ENCODE peak calls at places on chromosome 14, in ten cellular contexts. One of them, this sample, is unnamed.

GRCh38 chr14:99554757-99555531 is 49.1 kb downstream of the CCDC85C start:
- DNase-seq in endothelial cell: no peak
- DNase-seq in gastrocnemius medialis: no peak
- DNase-seq in heart right ventricle: no peak
- DNase-seq in Calu3: no peak
- DNase-seq in right atrium auricular region: no peak
- DNase-seq in neural crest cell: no peak
- DNase-seq in neural progenitor cell: no peak
- DNase-seq in HCT116: no peak
- DNase-seq in GM13977: no peak
- DNase-seq in this sample: no peak

GRCh38 chr14:74240794-74241610 is 1.8 kb downstream of the VSX2 start:
- DNase-seq in heart right ventricle: no peak
- DNase-seq in Calu3: peak
- DNase-seq in HCT116: no peak
- DNase-seq in neural crest cell: no peak
- DNase-seq in endothelial cell: peak
- DNase-seq in neural progenitor cell: peak
- DNase-seq in GM13977: peak
- DNase-seq in gastrocnemius medialis: no peak
- DNase-seq in right atrium auricular region: no peak
- DNase-seq in this sample: no peak

GRCh38 chr14:54129850-54130640 is 173.4 kb upstream of the BMP4 start:
- DNase-seq in HCT116: no peak
- DNase-seq in heart right ventricle: no peak
- DNase-seq in endothelial cell: no peak
- DNase-seq in gastrocnemius medialis: no peak
- DNase-seq in neural crest cell: no peak
- DNase-seq in Calu3: no peak
- DNase-seq in right atrium auricular region: no peak
- DNase-seq in neural progenitor cell: no peak
- DNase-seq in GM13977: no peak
- DNase-seq in this sample: no peak

GRCh38 chr14:74419086-74419485 is 6.9 kb downstream of the SYNDIG1L start:
- DNase-seq in right atrium auricular region: no peak
- DNase-seq in heart right ventricle: no peak
- DNase-seq in neural crest cell: no peak
- DNase-seq in neural progenitor cell: no peak
- DNase-seq in gastrocnemius medialis: no peak
- DNase-seq in endothelial cell: no peak
- DNase-seq in GM13977: no peak
- DNase-seq in HCT116: no peak
- DNase-seq in Calu3: no peak
- DNase-seq in this sample: no peak

GRCh38 chr14:95291859-95292542 is 27.7 kb downstream of the CLMN start:
- DNase-seq in neural crest cell: no peak
- DNase-seq in right atrium auricular region: peak
- DNase-seq in GM13977: no peak
- DNase-seq in neural progenitor cell: no peak
- DNase-seq in Calu3: peak
- DNase-seq in gastrocnemius medialis: peak
- DNase-seq in endothelial cell: no peak
- DNase-seq in heart right ventricle: peak
- DNase-seq in HCT116: peak
- DNase-seq in this sample: no peak

GRCh38 chr14:70642313-70643235 is 858 bp downstream of the TTC9 start:
- DNase-seq in neural progenitor cell: peak
- DNase-seq in heart right ventricle: no peak
- DNase-seq in neural crest cell: peak
- DNase-seq in endothelial cell: peak
- DNase-seq in HCT116: no peak
- DNase-seq in Calu3: peak
- DNase-seq in GM13977: peak
- DNase-seq in gastrocnemius medialis: no peak
- DNase-seq in right atrium auricular region: no peak
- DNase-seq in this sample: no peak

GRCh38 chr14:37618498-37619041 is 23.1 kb downstream of the TTC6 start:
- DNase-seq in Calu3: no peak
- DNase-seq in right atrium auricular region: no peak
- DNase-seq in neural progenitor cell: no peak
- DNase-seq in HCT116: no peak
- DNase-seq in endothelial cell: no peak
- DNase-seq in heart right ventricle: no peak
- DNase-seq in GM13977: no peak
- DNase-seq in gastrocnemius medialis: no peak
- DNase-seq in neural crest cell: no peak
- DNase-seq in this sample: no peak

GRCh38 chr14:35299708-35300107 is 7.5 kb downstream of the PSMA6 start:
- DNase-seq in heart right ventricle: no peak
- DNase-seq in neural crest cell: no peak
- DNase-seq in endothelial cell: no peak
- DNase-seq in GM13977: no peak
- DNase-seq in right atrium auricular region: no peak
- DNase-seq in HCT116: no peak
- DNase-seq in neural progenitor cell: no peak
- DNase-seq in Calu3: no peak
- DNase-seq in gastrocnemius medialis: no peak
- DNase-seq in this sample: no peak

GRCh38 chr14:77155083-77155482 is 13.5 kb upstream of the ZDHHC22 start:
- DNase-seq in neural progenitor cell: no peak
- DNase-seq in heart right ventricle: no peak
- DNase-seq in GM13977: no peak
- DNase-seq in right atrium auricular region: peak
- DNase-seq in Calu3: no peak
- DNase-seq in neural crest cell: no peak
- DNase-seq in gastrocnemius medialis: no peak
- DNase-seq in HCT116: no peak
- DNase-seq in endothelial cell: no peak
- DNase-seq in this sample: no peak

GRCh38 chr14:77154421-77154820 is 12.8 kb upstream of the ZDHHC22 start:
- DNase-seq in neural crest cell: no peak
- DNase-seq in HCT116: no peak
- DNase-seq in neural progenitor cell: no peak
- DNase-seq in endothelial cell: no peak
- DNase-seq in right atrium auricular region: peak
- DNase-seq in Calu3: no peak
- DNase-seq in GM13977: no peak
- DNase-seq in gastrocnemius medialis: no peak
- DNase-seq in heart right ventricle: no peak
- DNase-seq in this sample: no peak

GRCh38 chr14:77153802-77154201 is 12.2 kb upstream of the ZDHHC22 start:
- DNase-seq in neural crest cell: no peak
- DNase-seq in GM13977: no peak
- DNase-seq in Calu3: no peak
- DNase-seq in heart right ventricle: no peak
- DNase-seq in gastrocnemius medialis: no peak
- DNase-seq in endothelial cell: no peak
- DNase-seq in right atrium auricular region: no peak
- DNase-seq in neural progenitor cell: no peak
- DNase-seq in HCT116: no peak
- DNase-seq in this sample: no peak

GRCh38 chr14:77151245-77151644 is 9.7 kb upstream of the ZDHHC22 start:
- DNase-seq in neural progenitor cell: peak
- DNase-seq in Calu3: peak
- DNase-seq in right atrium auricular region: no peak
- DNase-seq in gastrocnemius medialis: no peak
- DNase-seq in HCT116: no peak
- DNase-seq in heart right ventricle: no peak
- DNase-seq in GM13977: no peak
- DNase-seq in endothelial cell: peak
- DNase-seq in neural crest cell: peak
- DNase-seq in this sample: no peak

DNA sequence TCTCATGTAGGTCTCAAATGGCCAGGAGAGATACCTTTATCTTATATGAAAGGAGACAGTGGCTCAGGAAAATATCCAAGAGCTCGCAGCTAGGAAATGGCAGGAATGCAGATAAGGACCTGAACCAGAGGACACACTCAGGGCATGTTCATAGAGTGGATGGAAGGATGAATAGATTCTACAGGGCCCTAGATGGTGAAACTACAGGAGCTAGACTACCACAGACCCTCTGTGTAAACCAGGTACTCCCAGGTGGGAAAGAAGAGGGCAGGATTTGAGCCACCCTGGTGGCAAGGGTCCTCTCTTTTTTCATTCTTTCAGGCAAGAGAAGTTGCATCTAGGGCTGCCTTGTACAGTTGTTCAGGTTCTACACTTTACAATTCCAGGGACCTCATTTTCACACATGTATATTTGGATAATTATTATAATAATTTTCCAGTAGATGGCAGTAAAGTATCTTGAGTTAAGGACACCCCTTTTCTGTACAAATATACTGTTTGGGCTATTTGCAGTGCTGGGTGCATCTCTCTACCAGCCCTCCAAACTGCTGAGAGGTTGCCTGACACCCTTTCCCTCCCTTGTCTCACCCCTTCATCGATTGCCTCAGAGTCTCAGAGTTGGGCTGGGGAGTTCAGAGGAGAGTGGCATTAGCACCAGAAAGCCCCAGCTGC is 10.5 kb upstream of the ZDHHC22 start:
- DNase-seq in neural progenitor cell: no peak
- DNase-seq in Calu3: no peak
- DNase-seq in HCT116: peak
- DNase-seq in neural crest cell: no peak
- DNase-seq in right atrium auricular region: no peak
- DNase-seq in gastrocnemius medialis: no peak
- DNase-seq in GM13977: peak
- DNase-seq in heart right ventricle: no peak
- DNase-seq in endothelial cell: no peak
- DNase-seq in this sample: no peak
- TF ChIP-seq CTCF in neural progenitor cell: peak
- TF ChIP-seq CTCF in Calu3: no peak
- TF ChIP-seq CTCF in HCT116: peak
- TF ChIP-seq CTCF in neural crest cell: no peak
- TF ChIP-seq CTCF in right atrium auricular region: no peak
- TF ChIP-seq CTCF in gastrocnemius medialis: no peak
- TF ChIP-seq CTCF in GM13977: peak
- TF ChIP-seq CTCF in heart right ventricle: peak
- TF ChIP-seq CTCF in endothelial cell: peak
- TF ChIP-seq CTCF in this sample: peak

GRCh38 chr14:93206793-93207467 is at the start of the genes GON7 and UBR7:
- DNase-seq in HCT116: peak
- DNase-seq in neural crest cell: peak
- DNase-seq in heart right ventricle: peak
- DNase-seq in right atrium auricular region: peak
- DNase-seq in Calu3: peak
- DNase-seq in endothelial cell: peak
- DNase-seq in GM13977: peak
- DNase-seq in gastrocnemius medialis: peak
- DNase-seq in neural progenitor cell: peak
- DNase-seq in this sample: peak
- TF ChIP-seq CTCF in HCT116: peak
- TF ChIP-seq CTCF in neural crest cell: no peak
- TF ChIP-seq CTCF in heart right ventricle: no peak
- TF ChIP-seq CTCF in right atrium auricular region: no peak
- TF ChIP-seq CTCF in Calu3: no peak
- TF ChIP-seq CTCF in endothelial cell: peak
- TF ChIP-seq CTCF in GM13977: peak
- TF ChIP-seq CTCF in gastrocnemius medialis: no peak
- TF ChIP-seq CTCF in neural progenitor cell: peak
- TF ChIP-seq CTCF in this sample: peak

GRCh38 chr14:67490201-67490600 is 1.7 kb upstream of the TMEM229B start:
- DNase-seq in heart right ventricle: no peak
- DNase-seq in endothelial cell: no peak
- DNase-seq in GM13977: no peak
- DNase-seq in HCT116: no peak
- DNase-seq in gastrocnemius medialis: no peak
- DNase-seq in Calu3: no peak
- DNase-seq in neural crest cell: no peak
- DNase-seq in right atrium auricular region: no peak
- DNase-seq in neural progenitor cell: no peak
- DNase-seq in this sample: no peak

GRCh38 chr14:67492538-67492937 is 4.0 kb upstream of the TMEM229B start:
- DNase-seq in neural crest cell: no peak
- DNase-seq in Calu3: no peak
- DNase-seq in endothelial cell: no peak
- DNase-seq in neural progenitor cell: no peak
- DNase-seq in right atrium auricular region: no peak
- DNase-seq in GM13977: no peak
- DNase-seq in heart right ventricle: no peak
- DNase-seq in HCT116: no peak
- DNase-seq in gastrocnemius medialis: no peak
- DNase-seq in this sample: no peak

GRCh38 chr14:67493092-67493717 is 4.7 kb upstream of the TMEM229B start:
- DNase-seq in neural progenitor cell: no peak
- DNase-seq in right atrium auricular region: no peak
- DNase-seq in GM13977: no peak
- DNase-seq in neural crest cell: no peak
- DNase-seq in heart right ventricle: no peak
- DNase-seq in Calu3: no peak
- DNase-seq in HCT116: no peak
- DNase-seq in gastrocnemius medialis: no peak
- DNase-seq in endothelial cell: no peak
- DNase-seq in this sample: no peak

GRCh38 chr14:67491741-67492504 is 3.4 kb upstream of the TMEM229B start:
- DNase-seq in neural progenitor cell: peak
- DNase-seq in endothelial cell: no peak
- DNase-seq in HCT116: no peak
- DNase-seq in GM13977: no peak
- DNase-seq in right atrium auricular region: no peak
- DNase-seq in neural crest cell: no peak
- DNase-seq in Calu3: no peak
- DNase-seq in heart right ventricle: peak
- DNase-seq in gastrocnemius medialis: no peak
- DNase-seq in this sample: no peak

GRCh38 chr14:67491285-67491684 is 2.8 kb upstream of the TMEM229B start:
- DNase-seq in HCT116: no peak
- DNase-seq in endothelial cell: no peak
- DNase-seq in Calu3: no peak
- DNase-seq in heart right ventricle: no peak
- DNase-seq in GM13977: no peak
- DNase-seq in right atrium auricular region: no peak
- DNase-seq in neural progenitor cell: no peak
- DNase-seq in gastrocnemius medialis: no peak
- DNase-seq in neural crest cell: no peak
- DNase-seq in this sample: no peak
- TF ChIP-seq CTCF in HCT116: no peak
- TF ChIP-seq CTCF in endothelial cell: no peak
- TF ChIP-seq CTCF in Calu3: no peak
- TF ChIP-seq CTCF in heart right ventricle: no peak
- TF ChIP-seq CTCF in GM13977: no peak
- TF ChIP-seq CTCF in right atrium auricular region: no peak
- TF ChIP-seq CTCF in neural progenitor cell: no peak
- TF ChIP-seq CTCF in gastrocnemius medialis: no peak
- TF ChIP-seq CTCF in neural crest cell: no peak
- TF ChIP-seq CTCF in this sample: no peak

DNA sequence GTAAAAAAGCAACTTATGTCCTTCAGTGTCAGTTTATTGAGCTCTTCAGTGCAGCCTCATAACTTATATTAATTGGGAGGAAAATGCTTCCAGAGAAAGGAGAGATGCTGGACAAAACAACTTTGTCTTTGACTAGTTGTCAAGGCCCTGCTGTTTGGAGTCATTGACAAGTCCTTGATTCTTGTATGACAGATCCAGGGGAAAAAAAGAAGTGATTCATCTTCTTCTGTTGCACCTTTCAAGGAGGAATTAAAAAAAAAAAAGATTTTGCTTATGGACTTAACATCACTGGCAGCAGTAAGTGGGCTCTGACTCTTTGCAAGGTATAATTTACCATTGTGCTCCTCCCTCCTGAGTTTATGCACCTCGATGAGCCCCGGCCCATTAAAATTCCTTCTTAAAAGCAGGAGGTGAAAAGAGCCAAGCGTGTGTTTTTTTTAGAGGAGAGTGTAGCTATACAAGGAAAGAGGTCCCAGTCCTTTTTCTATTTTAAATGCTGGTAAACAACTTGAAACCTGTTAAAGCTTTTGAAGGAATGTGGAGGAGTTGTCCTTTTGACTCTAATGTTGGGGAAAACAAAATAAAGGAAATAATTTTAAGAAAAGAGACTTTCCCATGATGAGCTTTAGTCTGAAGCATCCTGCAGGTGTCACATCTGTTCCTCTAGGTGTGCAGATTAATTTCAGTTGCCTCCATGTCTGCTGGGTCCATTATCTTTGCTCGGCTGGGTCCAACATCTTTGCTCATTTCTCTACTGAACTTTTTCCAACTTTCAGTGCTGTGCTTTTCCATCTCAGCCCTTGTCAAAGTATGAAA is 431.6 kb downstream of the RAD51B start:
- DNase-seq in neural progenitor cell: no peak
- DNase-seq in Calu3: no peak
- DNase-seq in HCT116: no peak
- DNase-seq in heart right ventricle: no peak
- DNase-seq in neural crest cell: no peak
- DNase-seq in gastrocnemius medialis: no peak
- DNase-seq in right atrium auricular region: no peak
- DNase-seq in endothelial cell: no peak
- DNase-seq in GM13977: no peak
- DNase-seq in this sample: no peak
- TF ChIP-seq CTCF in neural progenitor cell: no peak
- TF ChIP-seq CTCF in Calu3: no peak
- TF ChIP-seq CTCF in HCT116: no peak
- TF ChIP-seq CTCF in heart right ventricle: no peak
- TF ChIP-seq CTCF in neural crest cell: no peak
- TF ChIP-seq CTCF in gastrocnemius medialis: no peak
- TF ChIP-seq CTCF in right atrium auricular region: no peak
- TF ChIP-seq CTCF in endothelial cell: no peak
- TF ChIP-seq CTCF in GM13977: peak
- TF ChIP-seq CTCF in this sample: no peak